ENCODE peak calls at places on chromosome 16, in six cellular contexts. One of them, this sample, is unnamed.

GRCh38 chr16:55643161-55643970 is 12.4 kb upstream of the SLC6A2 start:
- DNase-seq in T-helper 17 cell: no peak
- DNase-seq in left ventricle myocardium superior: no peak
- DNase-seq in KBM-7: no peak
- DNase-seq in dorsolateral prefrontal cortex: no peak
- DNase-seq in RWPE1: no peak
- DNase-seq in this sample: no peak

GRCh38 chr16:76428858-76429257 is 151.7 kb downstream of the CNTNAP4 start:
- DNase-seq in dorsolateral prefrontal cortex: no peak
- DNase-seq in T-helper 17 cell: no peak
- DNase-seq in left ventricle myocardium superior: no peak
- DNase-seq in KBM-7: no peak
- DNase-seq in RWPE1: no peak
- DNase-seq in this sample: peak

GRCh38 chr16:4689864-4690704 is 3.3 kb upstream of the NUDT16L1 start:
- DNase-seq in T-helper 17 cell: no peak
- DNase-seq in RWPE1: no peak
- DNase-seq in KBM-7: no peak
- DNase-seq in left ventricle myocardium superior: no peak
- DNase-seq in dorsolateral prefrontal cortex: no peak
- DNase-seq in this sample: no peak

GRCh38 chr16:49492896-49493620 is 119.5 kb downstream of the C16orf78 start:
- DNase-seq in T-helper 17 cell: no peak
- DNase-seq in dorsolateral prefrontal cortex: peak
- DNase-seq in KBM-7: no peak
- DNase-seq in left ventricle myocardium superior: no peak
- DNase-seq in RWPE1: no peak
- DNase-seq in this sample: no peak

GRCh38 chr16:378821-379182 is 3.0 kb downstream of the PGAP6 start:
- DNase-seq in dorsolateral prefrontal cortex: no peak
- DNase-seq in RWPE1: no peak
- DNase-seq in KBM-7: no peak
- DNase-seq in T-helper 17 cell: no peak
- DNase-seq in left ventricle myocardium superior: no peak
- DNase-seq in this sample: no peak

GRCh38 chr16:55478827-55479559 is at the start of gene MMP2:
- DNase-seq in T-helper 17 cell: no peak
- DNase-seq in dorsolateral prefrontal cortex: no peak
- DNase-seq in left ventricle myocardium superior: peak
- DNase-seq in RWPE1: peak
- DNase-seq in KBM-7: peak
- DNase-seq in this sample: no peak

GRCh38 chr16:89613101-89613953 is at the start of gene DPEP1:
- DNase-seq in dorsolateral prefrontal cortex: no peak
- DNase-seq in T-helper 17 cell: no peak
- DNase-seq in left ventricle myocardium superior: no peak
- DNase-seq in KBM-7: peak
- DNase-seq in RWPE1: no peak
- DNase-seq in this sample: no peak

GRCh38 chr16:3157229-3158013 is 22.6 kb downstream of the ZNF213 start:
- DNase-seq in T-helper 17 cell: no peak
- DNase-seq in KBM-7: peak
- DNase-seq in RWPE1: peak
- DNase-seq in dorsolateral prefrontal cortex: no peak
- DNase-seq in left ventricle myocardium superior: peak
- DNase-seq in this sample: peak

GRCh38 chr16:88705746-88706287 is 391 bp downstream of the RNF166 start:
- DNase-seq in RWPE1: no peak
- DNase-seq in T-helper 17 cell: no peak
- DNase-seq in KBM-7: no peak
- DNase-seq in dorsolateral prefrontal cortex: peak
- DNase-seq in left ventricle myocardium superior: no peak
- DNase-seq in this sample: peak

GRCh38 chr16:84569382-84569987 is 48.4 kb downstream of the COTL1 start:
- DNase-seq in KBM-7: no peak
- DNase-seq in left ventricle myocardium superior: no peak
- DNase-seq in RWPE1: no peak
- DNase-seq in dorsolateral prefrontal cortex: no peak
- DNase-seq in T-helper 17 cell: no peak
- DNase-seq in this sample: peak

GRCh38 chr16:61834082-61834481 is 202.2 kb downstream of the CDH8 start:
- DNase-seq in dorsolateral prefrontal cortex: no peak
- DNase-seq in left ventricle myocardium superior: no peak
- DNase-seq in T-helper 17 cell: no peak
- DNase-seq in RWPE1: no peak
- DNase-seq in KBM-7: no peak
- DNase-seq in this sample: no peak

GRCh38 chr16:57532251-57532625 is 4.1 kb downstream of the CCDC102A start:
- DNase-seq in T-helper 17 cell: no peak
- DNase-seq in left ventricle myocardium superior: no peak
- DNase-seq in KBM-7: no peak
- DNase-seq in RWPE1: no peak
- DNase-seq in dorsolateral prefrontal cortex: no peak
- DNase-seq in this sample: no peak

GRCh38 chr16:23145186-23145585 is 4.1 kb downstream of the USP31 start:
- DNase-seq in dorsolateral prefrontal cortex: peak
- DNase-seq in T-helper 17 cell: no peak
- DNase-seq in KBM-7: no peak
- DNase-seq in RWPE1: peak
- DNase-seq in left ventricle myocardium superior: no peak
- DNase-seq in this sample: no peak

GRCh38 chr16:11092788-11093577 is 148.6 kb downstream of the CLEC16A start:
- DNase-seq in left ventricle myocardium superior: no peak
- DNase-seq in dorsolateral prefrontal cortex: no peak
- DNase-seq in RWPE1: no peak
- DNase-seq in KBM-7: no peak
- DNase-seq in T-helper 17 cell: no peak
- DNase-seq in this sample: no peak

GRCh38 chr16:53817117-53817516 is 113.2 kb downstream of the FTO start:
- DNase-seq in KBM-7: no peak
- DNase-seq in left ventricle myocardium superior: no peak
- DNase-seq in dorsolateral prefrontal cortex: no peak
- DNase-seq in RWPE1: peak
- DNase-seq in T-helper 17 cell: no peak
- DNase-seq in this sample: no peak

GRCh38 chr16:19432429-19432828 is 14.7 kb downstream of the TMC5 start:
- DNase-seq in T-helper 17 cell: no peak
- DNase-seq in dorsolateral prefrontal cortex: no peak
- DNase-seq in RWPE1: no peak
- DNase-seq in left ventricle myocardium superior: no peak
- DNase-seq in KBM-7: peak
- DNase-seq in this sample: peak

GRCh38 chr16:10918294-10919002 is 23.8 kb downstream of the DEXI start:
- DNase-seq in RWPE1: peak
- DNase-seq in T-helper 17 cell: peak
- DNase-seq in dorsolateral prefrontal cortex: peak
- DNase-seq in KBM-7: peak
- DNase-seq in left ventricle myocardium superior: peak
- DNase-seq in this sample: peak

GRCh38 chr16:5502467-5502869 is 404.9 kb upstream of the EEF2KMT start:
- DNase-seq in left ventricle myocardium superior: no peak
- DNase-seq in RWPE1: no peak
- DNase-seq in dorsolateral prefrontal cortex: peak
- DNase-seq in T-helper 17 cell: no peak
- DNase-seq in KBM-7: peak
- DNase-seq in this sample: peak

GRCh38 chr16:81680444-81681263 is 98.4 kb upstream of the PLCG2 start:
- DNase-seq in T-helper 17 cell: no peak
- DNase-seq in dorsolateral prefrontal cortex: no peak
- DNase-seq in RWPE1: no peak
- DNase-seq in KBM-7: no peak
- DNase-seq in left ventricle myocardium superior: no peak
- DNase-seq in this sample: no peak

GRCh38 chr16:54265558-54266213 is 20.9 kb downstream of the IRX3 start:
- DNase-seq in KBM-7: no peak
- DNase-seq in T-helper 17 cell: no peak
- DNase-seq in RWPE1: no peak
- DNase-seq in left ventricle myocardium superior: no peak
- DNase-seq in dorsolateral prefrontal cortex: no peak
- DNase-seq in this sample: no peak

GRCh38 chr16:81204794-81205680 is 33.5 kb upstream of the BCO1 start:
- DNase-seq in KBM-7: peak
- DNase-seq in RWPE1: peak
- DNase-seq in T-helper 17 cell: peak
- DNase-seq in left ventricle myocardium superior: no peak
- DNase-seq in dorsolateral prefrontal cortex: peak
- DNase-seq in this sample: peak

GRCh38 chr16:23416816-23417215 is 36.2 kb downstream of the COG7 start:
- DNase-seq in KBM-7: no peak
- DNase-seq in RWPE1: no peak
- DNase-seq in T-helper 17 cell: no peak
- DNase-seq in left ventricle myocardium superior: no peak
- DNase-seq in dorsolateral prefrontal cortex: no peak
- DNase-seq in this sample: no peak

GRCh38 chr16:75266738-75267630 is 15.6 kb upstream of the BCAR1 start:
- DNase-seq in left ventricle myocardium superior: peak
- DNase-seq in T-helper 17 cell: no peak
- DNase-seq in KBM-7: no peak
- DNase-seq in RWPE1: no peak
- DNase-seq in dorsolateral prefrontal cortex: no peak
- DNase-seq in this sample: no peak

GRCh38 chr16:10509534-10510025 is 70.8 kb downstream of the EMP2 start:
- DNase-seq in dorsolateral prefrontal cortex: peak
- DNase-seq in left ventricle myocardium superior: peak
- DNase-seq in RWPE1: peak
- DNase-seq in KBM-7: peak
- DNase-seq in T-helper 17 cell: peak
- DNase-seq in this sample: peak

GRCh38 chr16:12613131-12613991 is 190.3 kb downstream of the CPPED1 start:
- DNase-seq in dorsolateral prefrontal cortex: no peak
- DNase-seq in T-helper 17 cell: no peak
- DNase-seq in left ventricle myocardium superior: no peak
- DNase-seq in KBM-7: peak
- DNase-seq in RWPE1: peak
- DNase-seq in this sample: peak

GRCh38 chr16:88671806-88672205 is 8.9 kb upstream of the MVD start:
- DNase-seq in dorsolateral prefrontal cortex: no peak
- DNase-seq in KBM-7: no peak
- DNase-seq in T-helper 17 cell: no peak
- DNase-seq in left ventricle myocardium superior: no peak
- DNase-seq in RWPE1: no peak
- DNase-seq in this sample: no peak

GRCh38 chr16:46762583-46762982 is 14.4 kb upstream of the MYLK3 start:
- DNase-seq in RWPE1: no peak
- DNase-seq in left ventricle myocardium superior: no peak
- DNase-seq in dorsolateral prefrontal cortex: no peak
- DNase-seq in T-helper 17 cell: no peak
- DNase-seq in KBM-7: no peak
- DNase-seq in this sample: no peak

GRCh38 chr16:9268446-9268845 is 177.0 kb downstream of the HAPSTR1 start:
- DNase-seq in T-helper 17 cell: no peak
- DNase-seq in KBM-7: no peak
- DNase-seq in dorsolateral prefrontal cortex: peak
- DNase-seq in RWPE1: no peak
- DNase-seq in left ventricle myocardium superior: no peak
- DNase-seq in this sample: no peak